ENCODE peak calls at places on chromosomes 11 and 22, in nine cellular contexts. Y, H, U, Q, L, O, N, J and C are unnamed samples.
A peak's percentile ranks its signal among the peaks of the same experiment; 100 is the strongest.

GRCh38 chr11:106601637-106602297 is 416.5 kb downstream of the GUCY1A2 start:
- DNase-seq in Y (no peak), H (no peak), U (no peak), Q (no peak), L (no peak), O (no peak), N (no peak), J (no peak), C (no peak)

GRCh38 chr11:36492724-36493304 is 17.3 kb downstream of the TRAF6 start:
- DNase-seq in Y (no peak), H (no peak), U (peak; percentile 17), Q (peak; percentile 58), L (peak; percentile 43), O (no peak), N (peak; percentile 45), J (no peak), C (no peak)

GRCh38 chr11:32309541-32310217 is 125.7 kb downstream of the WT1 start:
- DNase-seq in Y (no peak), H (no peak), U (no peak), Q (no peak), L (peak; percentile 75), O (no peak), N (no peak), J (no peak), C (no peak)

GRCh38 chr22:31588970-31589675 is 72.9 kb downstream of the PISD start:
- DNase-seq in Y (no peak), H (no peak), U (no peak), Q (peak; percentile 39), L (no peak), O (no peak), N (no peak), J (no peak), C (no peak)

GRCh38 chr22:37172266-37173245 is 15.5 kb downstream of the C1QTNF6 start:
- DNase-seq in Y (peak; percentile 20), H (no peak), U (no peak), Q (no peak), L (no peak), O (no peak), N (no peak), J (no peak), C (no peak)

GRCh38 chr11:71931245-71931602 is 2.4 kb downstream of the RNF121 start:
- DNase-seq in Y (no peak), H (no peak), U (no peak), Q (no peak), L (peak; percentile 18), O (no peak), N (no peak), J (no peak), C (no peak)

GRCh38 chr11:93888026-93888425 is 37.6 kb upstream of the VSTM5 start:
- DNase-seq in Y (no peak), H (no peak), U (no peak), Q (no peak), L (no peak), O (no peak), N (no peak), J (no peak), C (no peak)

GRCh38 chr11:2096001-2096918 is 42.9 kb downstream of the IGF2 start:
- DNase-seq in Y (peak; percentile 27), H (no peak), U (no peak), Q (no peak), L (peak; percentile 3), O (no peak), N (no peak), J (no peak), C (no peak)

GRCh38 chr11:69881467-69882269 is 62.5 kb upstream of the FGF3 start:
- DNase-seq in Y (peak; percentile 31), H (no peak), U (no peak), Q (no peak), L (no peak), O (no peak), N (no peak), J (no peak), C (no peak)

GRCh38 chr11:79182794-79183193 is 258.0 kb downstream of the TENM4 start:
- DNase-seq in Y (no peak), H (no peak), U (no peak), Q (no peak), L (no peak), O (no peak), N (no peak), J (no peak), C (no peak)

GRCh38 chr22:28247667-28248363 is 328.8 kb upstream of the PITPNB start:
- DNase-seq in Y (no peak), H (no peak), U (no peak), Q (no peak), L (no peak), O (no peak), N (no peak), J (no peak), C (no peak)

GRCh38 chr11:43580735-43581369 is 99.7 kb upstream of the HSD17B12 start:
- DNase-seq in Y (peak; percentile 55), H (no peak), U (no peak), Q (no peak), L (no peak), O (no peak), N (no peak), J (no peak), C (no peak)

GRCh38 chr11:218815-219593 is 11.5 kb downstream of the RIC8A start:
- DNase-seq in Y (peak; percentile 43), H (no peak), U (no peak), Q (no peak), L (no peak), O (no peak), N (no peak), J (no peak), C (no peak)

GRCh38 chr22:17835256-17835655 is 61.0 kb upstream of the BID start:
- DNase-seq in Y (no peak), H (no peak), U (no peak), Q (no peak), L (no peak), O (no peak), N (no peak), J (no peak), C (no peak)

GRCh38 chr22:27531782-27532530 is 269.6 kb downstream of the MN1 start:
- DNase-seq in Y (no peak), H (no peak), U (no peak), Q (no peak), L (peak; percentile 70), O (no peak), N (no peak), J (no peak), C (no peak)

GRCh38 chr22:21738081-21738480 is 2.5 kb upstream of the YPEL1 start:
- DNase-seq in Y (no peak), H (no peak), U (no peak), Q (no peak), L (no peak), O (no peak), N (no peak), J (no peak), C (no peak)

GRCh38 chr11:33089776-33090175 is 50.4 kb downstream of the TCP11L1 start:
- DNase-seq in Y (no peak), H (no peak), U (no peak), Q (peak; percentile 11), L (peak; percentile 12), O (no peak), N (no peak), J (no peak), C (no peak)

GRCh38 chr22:24994070-24994763 is 41.7 kb downstream of the KIAA1671 start:
- DNase-seq in Y (no peak), H (no peak), U (peak; percentile 75), Q (peak; percentile 80), L (no peak), O (no peak), N (no peak), J (no peak), C (no peak)

GRCh38 chr11:9120659-9121350 is 29.4 kb upstream of the SCUBE2 start:
- DNase-seq in Y (no peak), H (no peak), U (peak; percentile 76), Q (no peak), L (no peak), O (no peak), N (no peak), J (no peak), C (no peak)

GRCh38 chr22:44259366-44260215 is 53.2 kb downstream of the SHISAL1 start:
- DNase-seq in Y (no peak), H (no peak), U (peak; percentile 2), Q (no peak), L (no peak), O (no peak), N (no peak), J (no peak), C (no peak)

GRCh38 chr11:130452941-130453340 is 4.5 kb downstream of the ADAMTS15 start:
- DNase-seq in Y (no peak), H (no peak), U (no peak), Q (no peak), L (no peak), O (no peak), N (no peak), J (no peak), C (no peak)

GRCh38 chr11:130774703-130775102 is 141.6 kb downstream of the SNX19 start:
- DNase-seq in Y (no peak), H (no peak), U (no peak), Q (no peak), L (no peak), O (no peak), N (no peak), J (no peak), C (no peak)

GRCh38 chr11:61837411-61838005 is 9.4 kb downstream of the FADS2 start:
- DNase-seq in Y (no peak), H (no peak), U (no peak), Q (no peak), L (no peak), O (no peak), N (no peak), J (no peak), C (no peak)

GRCh38 chr22:28716686-28717085 is 24.9 kb downstream of the CHEK2 start:
- DNase-seq in Y (no peak), H (no peak), U (no peak), Q (no peak), L (no peak), O (no peak), N (no peak), J (no peak), C (no peak)

GRCh38 chr11:33103836-33104235 is 57.4 kb downstream of the CSTF3 start:
- DNase-seq in Y (no peak), H (no peak), U (no peak), Q (no peak), L (no peak), O (no peak), N (no peak), J (no peak), C (no peak)

GRCh38 chr11:69463181-69463891 is 18.1 kb upstream of the LINC01488 start:
- DNase-seq in Y (peak; percentile 32), H (no peak), U (no peak), Q (no peak), L (no peak), O (no peak), N (no peak), J (no peak), C (no peak)

GRCh38 chr11:17915500-17916143 is 97.2 kb downstream of the SERGEF start:
- DNase-seq in Y (no peak), H (no peak), U (no peak), Q (no peak), L (peak; percentile 26), O (no peak), N (no peak), J (no peak), C (no peak)

GRCh38 chr22:42990131-42990838 is 24.7 kb downstream of the PACSIN2 start:
- DNase-seq in Y (no peak), H (no peak), U (peak; percentile 24), Q (no peak), L (peak; percentile 78), O (no peak), N (no peak), J (no peak), C (no peak)

GRCh38 chr11:115699733-115700132 is 195.5 kb upstream of the CADM1 start:
- DNase-seq in Y (no peak), H (no peak), U (no peak), Q (no peak), L (no peak), O (no peak), N (no peak), J (no peak), C (no peak)